ENCODE peak calls at places on chromosomes 1 and 21, in nine cellular contexts. One of them, this sample, is unnamed.

GRCh38 chr1:220300442-220301121 is 28.3 kb upstream of the RAB3GAP2 start:
- DNase-seq in IMR-90: peak; percentile 91
- DNase-seq in brain microvascular endothelial cell: peak; percentile 97
- DNase-seq in adrenal gland: peak; percentile 92
- DNase-seq in heart left ventricle: peak; percentile 79
- DNase-seq in psoas muscle: peak; percentile 63
- DNase-seq in HCT116: no peak
- DNase-seq in A549: no peak
- DNase-seq in tibial nerve: peak; percentile 85
- DNase-seq in this sample: peak; percentile 75

GRCh38 chr1:197915797-197916686 is 1.1 kb upstream of the LHX9 start:
- DNase-seq in IMR-90: peak; percentile 61
- DNase-seq in brain microvascular endothelial cell: peak; percentile 45
- DNase-seq in adrenal gland: no peak
- DNase-seq in heart left ventricle: peak; percentile 64
- DNase-seq in psoas muscle: peak; percentile 81
- DNase-seq in HCT116: peak; percentile 53
- DNase-seq in A549: peak; percentile 85
- DNase-seq in tibial nerve: no peak
- DNase-seq in this sample: peak; percentile 98

GRCh38 chr1:19429611-19430010 is 55.7 kb downstream of the CAPZB start:
- DNase-seq in IMR-90: no peak
- DNase-seq in brain microvascular endothelial cell: no peak
- DNase-seq in adrenal gland: no peak
- DNase-seq in heart left ventricle: no peak
- DNase-seq in psoas muscle: no peak
- DNase-seq in HCT116: no peak
- DNase-seq in A549: no peak
- DNase-seq in tibial nerve: no peak
- DNase-seq in this sample: no peak

GRCh38 chr1:9284061-9284460 is 8.6 kb upstream of the SPSB1 start:
- DNase-seq in IMR-90: no peak
- DNase-seq in brain microvascular endothelial cell: no peak
- DNase-seq in adrenal gland: no peak
- DNase-seq in heart left ventricle: no peak
- DNase-seq in psoas muscle: peak; percentile 1
- DNase-seq in HCT116: no peak
- DNase-seq in A549: no peak
- DNase-seq in tibial nerve: no peak
- DNase-seq in this sample: no peak

GRCh38 chr1:202599669-202600431 is 110.4 kb downstream of the SYT2 start:
- DNase-seq in IMR-90: peak; percentile 84
- DNase-seq in brain microvascular endothelial cell: peak; percentile 68
- DNase-seq in adrenal gland: peak; percentile 84
- DNase-seq in heart left ventricle: peak; percentile 73
- DNase-seq in psoas muscle: peak; percentile 80
- DNase-seq in HCT116: peak; percentile 34
- DNase-seq in A549: peak; percentile 82
- DNase-seq in tibial nerve: peak; percentile 42
- DNase-seq in this sample: peak; percentile 96

GRCh38 chr1:71184410-71184809 is 103.6 kb upstream of the ZRANB2 start:
- DNase-seq in IMR-90: no peak
- DNase-seq in brain microvascular endothelial cell: no peak
- DNase-seq in adrenal gland: no peak
- DNase-seq in heart left ventricle: no peak
- DNase-seq in psoas muscle: no peak
- DNase-seq in HCT116: no peak
- DNase-seq in A549: no peak
- DNase-seq in tibial nerve: no peak
- DNase-seq in this sample: no peak

GRCh38 chr1:211287218-211287617 is 28.1 kb downstream of the RCOR3 start:
- DNase-seq in IMR-90: no peak
- DNase-seq in brain microvascular endothelial cell: no peak
- DNase-seq in adrenal gland: no peak
- DNase-seq in heart left ventricle: no peak
- DNase-seq in psoas muscle: no peak
- DNase-seq in HCT116: no peak
- DNase-seq in A549: no peak
- DNase-seq in tibial nerve: no peak
- DNase-seq in this sample: peak; percentile 29

GRCh38 chr1:112904071-112904830 is 51.7 kb downstream of the SLC16A1 start:
- DNase-seq in IMR-90: peak; percentile 77
- DNase-seq in brain microvascular endothelial cell: peak; percentile 84
- DNase-seq in adrenal gland: no peak
- DNase-seq in heart left ventricle: no peak
- DNase-seq in psoas muscle: no peak
- DNase-seq in HCT116: peak; percentile 36
- DNase-seq in A549: no peak
- DNase-seq in tibial nerve: no peak
- DNase-seq in this sample: no peak

GRCh38 chr1:20446796-20447195 is 39.2 kb downstream of the CAMK2N1 start:
- DNase-seq in IMR-90: peak; percentile 66
- DNase-seq in brain microvascular endothelial cell: no peak
- DNase-seq in adrenal gland: no peak
- DNase-seq in heart left ventricle: no peak
- DNase-seq in psoas muscle: no peak
- DNase-seq in HCT116: no peak
- DNase-seq in A549: no peak
- DNase-seq in tibial nerve: no peak
- DNase-seq in this sample: peak; percentile 92

GRCh38 chr1:222754386-222755139 is 17.6 kb downstream of the FAM177B start:
- DNase-seq in IMR-90: peak; percentile 96
- DNase-seq in brain microvascular endothelial cell: peak; percentile 81
- DNase-seq in adrenal gland: peak; percentile 62
- DNase-seq in heart left ventricle: peak; percentile 52
- DNase-seq in psoas muscle: peak; percentile 71
- DNase-seq in HCT116: no peak
- DNase-seq in A549: no peak
- DNase-seq in tibial nerve: peak; percentile 52
- DNase-seq in this sample: peak; percentile 80

GRCh38 chr1:41851589-41851988 is 67.1 kb downstream of the HIVEP3 start:
- DNase-seq in IMR-90: peak; percentile 86
- DNase-seq in brain microvascular endothelial cell: peak; percentile 81
- DNase-seq in adrenal gland: no peak
- DNase-seq in heart left ventricle: no peak
- DNase-seq in psoas muscle: no peak
- DNase-seq in HCT116: peak; percentile 44
- DNase-seq in A549: no peak
- DNase-seq in tibial nerve: no peak
- DNase-seq in this sample: no peak

GRCh38 chr1:55143686-55144085 is 71.5 kb downstream of the USP24 start:
- DNase-seq in IMR-90: no peak
- DNase-seq in brain microvascular endothelial cell: no peak
- DNase-seq in adrenal gland: peak; percentile 60
- DNase-seq in heart left ventricle: no peak
- DNase-seq in psoas muscle: no peak
- DNase-seq in HCT116: peak; percentile 35
- DNase-seq in A549: no peak
- DNase-seq in tibial nerve: no peak
- DNase-seq in this sample: no peak

GRCh38 chr1:41333146-41333784 is 28.0 kb upstream of the FOXO6 start:
- DNase-seq in IMR-90: peak; percentile 68
- DNase-seq in brain microvascular endothelial cell: peak; percentile 95
- DNase-seq in adrenal gland: peak; percentile 20
- DNase-seq in heart left ventricle: no peak
- DNase-seq in psoas muscle: no peak
- DNase-seq in HCT116: no peak
- DNase-seq in A549: no peak
- DNase-seq in tibial nerve: no peak
- DNase-seq in this sample: peak; percentile 70

GRCh38 chr1:19957779-19958178 is 21.6 kb downstream of the PLA2G2A start:
- DNase-seq in IMR-90: no peak
- DNase-seq in brain microvascular endothelial cell: no peak
- DNase-seq in adrenal gland: no peak
- DNase-seq in heart left ventricle: no peak
- DNase-seq in psoas muscle: no peak
- DNase-seq in HCT116: no peak
- DNase-seq in A549: peak; percentile 5
- DNase-seq in tibial nerve: no peak
- DNase-seq in this sample: peak; percentile 58

GRCh38 chr1:21861602-21862429 is 49.8 kb downstream of the LDLRAD2 start:
- DNase-seq in IMR-90: peak; percentile 78
- DNase-seq in brain microvascular endothelial cell: peak; percentile 23
- DNase-seq in adrenal gland: peak; percentile 85
- DNase-seq in heart left ventricle: no peak
- DNase-seq in psoas muscle: no peak
- DNase-seq in HCT116: no peak
- DNase-seq in A549: no peak
- DNase-seq in tibial nerve: no peak
- DNase-seq in this sample: peak; percentile 98

GRCh38 chr21:42144679-42145568 is 73.8 kb downstream of the UMODL1 start:
- DNase-seq in IMR-90: no peak
- DNase-seq in brain microvascular endothelial cell: no peak
- DNase-seq in adrenal gland: no peak
- DNase-seq in heart left ventricle: no peak
- DNase-seq in psoas muscle: no peak
- DNase-seq in HCT116: no peak
- DNase-seq in A549: no peak
- DNase-seq in tibial nerve: no peak
- DNase-seq in this sample: no peak

GRCh38 chr1:214466759-214467585 is 84.4 kb downstream of the PTPN14 start:
- DNase-seq in IMR-90: no peak
- DNase-seq in brain microvascular endothelial cell: no peak
- DNase-seq in adrenal gland: no peak
- DNase-seq in heart left ventricle: no peak
- DNase-seq in psoas muscle: no peak
- DNase-seq in HCT116: no peak
- DNase-seq in A549: no peak
- DNase-seq in tibial nerve: no peak
- DNase-seq in this sample: peak; percentile 62

GRCh38 chr1:1142844-1143243 is 27.0 kb upstream of the C1orf159 start:
- DNase-seq in IMR-90: no peak
- DNase-seq in brain microvascular endothelial cell: no peak
- DNase-seq in adrenal gland: no peak
- DNase-seq in heart left ventricle: no peak
- DNase-seq in psoas muscle: no peak
- DNase-seq in HCT116: no peak
- DNase-seq in A549: no peak
- DNase-seq in tibial nerve: no peak
- DNase-seq in this sample: no peak

GRCh38 chr21:35529141-35529863 is 480.2 kb upstream of the RUNX1 start:
- DNase-seq in IMR-90: peak; percentile 72
- DNase-seq in brain microvascular endothelial cell: peak; percentile 59
- DNase-seq in adrenal gland: no peak
- DNase-seq in heart left ventricle: no peak
- DNase-seq in psoas muscle: no peak
- DNase-seq in HCT116: no peak
- DNase-seq in A549: no peak
- DNase-seq in tibial nerve: no peak
- DNase-seq in this sample: no peak

GRCh38 chr1:170893655-170894297 is 41.6 kb upstream of the MROH9 start:
- DNase-seq in IMR-90: no peak
- DNase-seq in brain microvascular endothelial cell: no peak
- DNase-seq in adrenal gland: no peak
- DNase-seq in heart left ventricle: no peak
- DNase-seq in psoas muscle: no peak
- DNase-seq in HCT116: no peak
- DNase-seq in A549: no peak
- DNase-seq in tibial nerve: no peak
- DNase-seq in this sample: no peak

GRCh38 chr1:26978893-26979292 is 14.6 kb upstream of the TRNP1 start:
- DNase-seq in IMR-90: no peak
- DNase-seq in brain microvascular endothelial cell: no peak
- DNase-seq in adrenal gland: no peak
- DNase-seq in heart left ventricle: no peak
- DNase-seq in psoas muscle: no peak
- DNase-seq in HCT116: no peak
- DNase-seq in A549: no peak
- DNase-seq in tibial nerve: no peak
- DNase-seq in this sample: peak; percentile 41

GRCh38 chr1:36133484-36133883 is 8.5 kb upstream of the COL8A2 start:
- DNase-seq in IMR-90: peak; percentile 94
- DNase-seq in brain microvascular endothelial cell: peak; percentile 75
- DNase-seq in adrenal gland: peak; percentile 98
- DNase-seq in heart left ventricle: peak; percentile 67
- DNase-seq in psoas muscle: no peak
- DNase-seq in HCT116: no peak
- DNase-seq in A549: peak; percentile 47
- DNase-seq in tibial nerve: no peak
- DNase-seq in this sample: peak; percentile 99

GRCh38 chr1:85277027-85277625 is 694 bp upstream of the BCL10 start:
- DNase-seq in IMR-90: no peak
- DNase-seq in brain microvascular endothelial cell: no peak
- DNase-seq in adrenal gland: no peak
- DNase-seq in heart left ventricle: no peak
- DNase-seq in psoas muscle: no peak
- DNase-seq in HCT116: no peak
- DNase-seq in A549: no peak
- DNase-seq in tibial nerve: no peak
- DNase-seq in this sample: no peak
- H3K27ac ChIP-seq in IMR-90: peak overlapping the region; percentile 53
- H3K27ac ChIP-seq in brain microvascular endothelial cell: peak overlapping the region; percentile 92
- H3K27ac ChIP-seq in adrenal gland: peak overlapping the region; percentile 97
- H3K27ac ChIP-seq in heart left ventricle: peak overlapping the region; percentile 98
- H3K27ac ChIP-seq in psoas muscle: peak overlapping the region; percentile 97
- H3K27ac ChIP-seq in HCT116: peak overlapping the region; percentile 20
- H3K27ac ChIP-seq in A549: peak overlapping the region; percentile 74
- H3K27ac ChIP-seq in tibial nerve: peak overlapping the region; percentile 96
- H3K27ac ChIP-seq in this sample: peak overlapping the region; percentile 86

GRCh38 chr1:7586031-7586941 is 184.8 kb upstream of the VAMP3 start:
- DNase-seq in IMR-90: no peak
- DNase-seq in brain microvascular endothelial cell: no peak
- DNase-seq in adrenal gland: peak; percentile 63
- DNase-seq in heart left ventricle: no peak
- DNase-seq in psoas muscle: no peak
- DNase-seq in HCT116: no peak
- DNase-seq in A549: no peak
- DNase-seq in tibial nerve: no peak
- DNase-seq in this sample: peak; percentile 55
- H3K27ac ChIP-seq in IMR-90: no peak overlapping the region
- H3K27ac ChIP-seq in brain microvascular endothelial cell: no peak overlapping the region
- H3K27ac ChIP-seq in adrenal gland: no peak overlapping the region
- H3K27ac ChIP-seq in heart left ventricle: no peak overlapping the region
- H3K27ac ChIP-seq in psoas muscle: no peak overlapping the region
- H3K27ac ChIP-seq in HCT116: no peak overlapping the region
- H3K27ac ChIP-seq in A549: no peak overlapping the region
- H3K27ac ChIP-seq in tibial nerve: no peak overlapping the region
- H3K27ac ChIP-seq in this sample: no peak overlapping the region

DNA sequence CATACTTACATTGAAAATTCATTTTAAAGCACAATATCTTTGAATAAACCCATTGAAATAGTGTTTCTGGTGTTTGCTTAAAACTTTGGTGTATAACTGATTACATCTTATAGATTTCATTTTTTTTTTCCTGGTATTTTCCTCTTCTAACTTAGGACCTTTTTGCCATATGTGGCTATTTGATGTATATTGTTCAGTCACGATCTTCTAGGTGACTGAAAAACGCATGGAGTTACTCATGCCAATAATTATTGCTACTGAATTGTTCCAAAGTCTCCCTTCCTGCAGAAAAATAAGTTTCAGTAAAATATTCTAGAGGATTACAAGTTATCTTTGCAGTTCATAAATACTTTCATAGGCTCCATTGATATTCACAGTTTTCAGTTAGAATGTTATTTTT is 22.9 kb upstream of the C1orf105 start:
- DNase-seq in IMR-90: no peak
- DNase-seq in brain microvascular endothelial cell: no peak
- DNase-seq in adrenal gland: no peak
- DNase-seq in heart left ventricle: no peak
- DNase-seq in psoas muscle: no peak
- DNase-seq in HCT116: no peak
- DNase-seq in A549: no peak
- DNase-seq in tibial nerve: no peak
- DNase-seq in this sample: no peak
- H3K27ac ChIP-seq in IMR-90: no peak overlapping the region
- H3K27ac ChIP-seq in brain microvascular endothelial cell: no peak overlapping the region
- H3K27ac ChIP-seq in adrenal gland: no peak overlapping the region
- H3K27ac ChIP-seq in heart left ventricle: peak overlapping the region; percentile 76
- H3K27ac ChIP-seq in psoas muscle: no peak overlapping the region
- H3K27ac ChIP-seq in HCT116: no peak overlapping the region
- H3K27ac ChIP-seq in A549: peak overlapping the region; percentile 86
- H3K27ac ChIP-seq in tibial nerve: peak overlapping the region; percentile 93
- H3K27ac ChIP-seq in this sample: no peak overlapping the region

GRCh38 chr1:39369568-39369967 is 121.9 kb upstream of the BMP8A start:
- DNase-seq in IMR-90: no peak
- DNase-seq in brain microvascular endothelial cell: no peak
- DNase-seq in adrenal gland: no peak
- DNase-seq in heart left ventricle: no peak
- DNase-seq in psoas muscle: no peak
- DNase-seq in HCT116: no peak
- DNase-seq in A549: no peak
- DNase-seq in tibial nerve: no peak
- DNase-seq in this sample: peak; percentile 30
- H3K27ac ChIP-seq in IMR-90: no peak overlapping the region
- H3K27ac ChIP-seq in brain microvascular endothelial cell: no peak overlapping the region
- H3K27ac ChIP-seq in adrenal gland: no peak overlapping the region
- H3K27ac ChIP-seq in heart left ventricle: no peak overlapping the region
- H3K27ac ChIP-seq in psoas muscle: no peak overlapping the region
- H3K27ac ChIP-seq in HCT116: no peak overlapping the region
- H3K27ac ChIP-seq in A549: no peak overlapping the region
- H3K27ac ChIP-seq in tibial nerve: no peak overlapping the region
- H3K27ac ChIP-seq in this sample: peak overlapping the region; percentile 74

This sample was measured in osteoblast.